ENCODE peak calls at places on chromosomes 5 and 9, in six cellular contexts. D is CD8-positive, alpha-beta T cell; K is PC-9; L is neural progenitor cell; O is sigmoid colon; V is mammary epithelial cell. C is an unnamed sample.

GRCh38 chr9:122347348-122348287 is 23.2 kb upstream of the PTGS1 start:
- DNase-seq in L (no peak), K (no peak), O (no peak), D (no peak), V (peak; percentile 50), C (no peak)

GRCh38 chr9:134566936-134567335 is 74.7 kb upstream of the COL5A1 start:
- DNase-seq in D (no peak), O (peak; percentile 17), V (no peak), K (no peak), L (no peak), C (no peak)

GRCh38 chr5:41312478-41313060 is 99.2 kb upstream of the C6 start:
- DNase-seq in K (no peak), D (no peak), L (no peak), O (no peak), V (no peak), C (no peak)

GRCh38 chr5:83924171-83924570 is 203.5 kb upstream of the HAPLN1 start:
- DNase-seq in K (no peak), V (no peak), L (no peak), O (no peak), D (no peak), C (no peak)

GRCh38 chr5:443239-444151 is 519 bp downstream of the EXOC3 start:
- DNase-seq in V (no peak), O (peak; percentile 66), L (no peak), D (peak; percentile 22), K (peak; percentile 52), C (no peak)

GRCh38 chr9:129346046-129346445 is 168.0 kb upstream of the IER5L start:
- DNase-seq in O (no peak), V (no peak), L (no peak), K (no peak), D (no peak), C (no peak)

GRCh38 chr5:133707629-133708028 is 95.3 kb upstream of the FSTL4 start:
- DNase-seq in K (no peak), O (peak; percentile 12), V (no peak), D (no peak), L (no peak), C (no peak)

GRCh38 chr5:64869419-64869818 is 100.7 kb downstream of the CWC27 start:
- DNase-seq in V (peak; percentile 57), K (no peak), L (peak; percentile 59), D (no peak), O (no peak), C (no peak)

GRCh38 chr9:122812736-122813135 is 12.8 kb downstream of the OR1K1 start:
- DNase-seq in L (no peak), D (no peak), V (no peak), O (no peak), K (no peak), C (no peak)

GRCh38 chr9:97761879-97762278 is 64.7 kb upstream of the XPA start:
- DNase-seq in V (no peak), D (no peak), K (no peak), O (no peak), L (no peak), C (no peak)

GRCh38 chr9:110115341-110115820 is 92.6 kb downstream of the C9orf152 start:
- DNase-seq in O (no peak), L (no peak), K (no peak), D (no peak), V (peak; percentile 14), C (no peak)

GRCh38 chr9:124284940-124285441 is 27.2 kb downstream of the NEK6 start:
- DNase-seq in V (no peak), L (no peak), K (no peak), D (no peak), O (peak; percentile 82), C (no peak)

GRCh38 chr9:28289732-28290131 is 716.5 kb upstream of the C9orf72 start:
- DNase-seq in O (no peak), K (no peak), V (no peak), D (no peak), L (no peak), C (no peak)

GRCh38 chr9:133931059-133931458 is 61.1 kb downstream of the VAV2 start:
- DNase-seq in O (no peak), L (no peak), D (no peak), V (no peak), K (no peak), C (no peak)

GRCh38 chr5:34053133-34053532 is 10.1 kb upstream of the C1QTNF3 start:
- DNase-seq in L (no peak), O (no peak), V (peak; percentile 91), D (no peak), K (no peak), C (no peak)

GRCh38 chr5:83472508-83473343 is 1.2 kb downstream of the VCAN start:
- DNase-seq in K (no peak), V (peak; percentile 27), L (peak; percentile 70), O (peak; percentile 83), D (no peak), C (no peak)

GRCh38 chr5:112923148-112923917 is 1.3 kb upstream of the REEP5 start:
- DNase-seq in L (no peak), V (no peak), D (peak; percentile 32), K (no peak), O (no peak), C (peak; percentile 59)

GRCh38 chr5:93107141-93107540 is 473.9 kb downstream of the NR2F1-AS1 start:
- DNase-seq in O (no peak), D (no peak), L (no peak), K (no peak), V (no peak), C (no peak)

GRCh38 chr9:21110708-21111576 is 30.7 kb downstream of the IFNW1 start:
- DNase-seq in D (no peak), K (peak; percentile 45), O (no peak), L (peak; percentile 79), V (peak; percentile 52), C (no peak)

GRCh38 chr9:79196606-79197005 is 375.2 kb upstream of the TLE4 start:
- DNase-seq in O (no peak), V (no peak), L (no peak), K (no peak), D (no peak), C (no peak)

GRCh38 chr5:959581-960531 is 48.7 kb upstream of the NKD2 start:
- DNase-seq in K (no peak), D (no peak), L (no peak), V (no peak), O (no peak), C (no peak)

GRCh38 chr5:108521841-108522506 is 140.1 kb upstream of the FBXL17 start:
- DNase-seq in L (peak; percentile 74), D (no peak), K (no peak), V (peak; percentile 48), O (no peak), C (peak; percentile 13)

DNA sequence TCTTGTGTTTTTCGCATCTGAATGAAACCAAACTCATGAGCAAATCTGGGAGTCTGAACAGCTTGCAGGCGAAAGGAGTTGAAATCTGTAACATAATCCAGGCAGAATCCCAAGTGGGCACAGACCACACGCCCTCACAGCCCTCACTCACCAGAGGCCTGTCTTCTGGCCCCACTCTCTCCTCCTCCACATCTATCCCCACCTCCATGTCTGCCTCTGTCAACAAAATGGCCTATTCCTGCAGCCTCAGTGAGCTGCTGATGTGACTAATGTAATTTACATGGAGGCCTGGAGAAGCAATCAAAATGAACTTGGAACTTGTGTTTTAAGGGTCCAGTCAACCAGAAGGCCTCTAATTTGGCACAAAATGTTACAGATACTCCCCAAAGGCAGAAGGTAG is 136.6 kb downstream of the GNA14 start:
- DNase-seq in D (no peak), K (no peak), O (no peak), V (no peak), L (no peak), C (no peak)
- H3K4me1 ChIP-seq in D (no peaks in the 10 kb centered on the region), K (no peaks in the 10 kb centered on the region), O (peaks cover 4% of the 10 kb centered on the region), V (no peaks in the 10 kb centered on the region), L (peaks cover 5% of the 10 kb centered on the region), C (no peaks in the 10 kb centered on the region)

DNA sequence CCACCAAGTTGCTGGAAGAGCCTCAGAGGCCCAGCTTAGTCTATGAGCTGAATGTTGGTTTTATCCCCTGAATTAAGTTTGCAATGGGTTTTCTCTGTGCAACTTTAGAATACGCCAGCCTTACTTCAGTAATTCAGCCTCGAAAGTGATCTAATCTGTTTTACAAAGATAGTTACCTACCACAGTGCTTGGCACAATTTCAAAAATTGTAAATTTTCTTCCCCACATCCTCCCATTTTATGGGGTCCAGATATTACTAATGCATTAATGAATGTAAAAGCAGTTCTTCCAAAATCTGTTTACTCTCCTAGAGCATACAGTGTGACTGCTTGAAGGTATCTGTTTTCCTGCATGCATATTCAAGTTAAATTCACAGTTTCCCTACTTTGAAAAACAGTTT is 172.6 kb downstream of the MAN2A1 start:
- DNase-seq in D (no peak), L (no peak), O (no peak), K (no peak), V (no peak), C (no peak)
- H3K4me1 ChIP-seq in D (peaks cover 57% of the 10 kb centered on the region), L (peaks cover 14% of the 10 kb centered on the region), O (peaks cover 19% of the 10 kb centered on the region), K (no peaks in the 10 kb centered on the region), V (no peaks in the 10 kb centered on the region), C (peaks cover 14% of the 10 kb centered on the region)

GRCh38 chr9:90953805-90954204 is 152.2 kb downstream of the SYK start:
- DNase-seq in K (no peak), V (no peak), L (no peak), O (no peak), D (no peak), C (no peak)
- H3K4me1 ChIP-seq in K (peaks cover 24% of the 10 kb centered on the region), V (no peaks in the 10 kb centered on the region), L (peaks cover 7% of the 10 kb centered on the region), O (no peaks in the 10 kb centered on the region), D (no peaks in the 10 kb centered on the region), C (no peaks in the 10 kb centered on the region)

GRCh38 chr9:127961166-127961490 is 19.7 kb downstream of the EEIG1 start:
- DNase-seq in D (no peak), O (no peak), L (no peak), K (no peak), V (no peak), C (no peak)
- H3K4me1 ChIP-seq in D (peaks cover 99% of the 10 kb centered on the region), O (peaks cover 72% of the 10 kb centered on the region), L (peaks cover 16% of the 10 kb centered on the region), K (peaks cover 82% of the 10 kb centered on the region), V (peaks cover 26% of the 10 kb centered on the region), C (peaks cover 100% of the 10 kb centered on the region)

GRCh38 chr5:77259479-77259878 is 49.0 kb downstream of the PDE8B start:
- DNase-seq in K (no peak), D (no peak), V (no peak), L (no peak), O (no peak), C (no peak)

GRCh38 chr5:77266291-77266690 is 55.8 kb downstream of the PDE8B start:
- DNase-seq in L (no peak), D (no peak), O (no peak), K (no peak), V (no peak), C (no peak)

GRCh38 chr5:77267496-77267895 is 57.0 kb downstream of the PDE8B start:
- DNase-seq in V (no peak), L (no peak), O (no peak), K (no peak), D (no peak), C (no peak)

GRCh38 chr5:77258652-77259051 is 48.2 kb downstream of the PDE8B start:
- DNase-seq in K (no peak), D (no peak), L (peak; percentile 38), O (no peak), V (no peak), C (no peak)

DNA sequence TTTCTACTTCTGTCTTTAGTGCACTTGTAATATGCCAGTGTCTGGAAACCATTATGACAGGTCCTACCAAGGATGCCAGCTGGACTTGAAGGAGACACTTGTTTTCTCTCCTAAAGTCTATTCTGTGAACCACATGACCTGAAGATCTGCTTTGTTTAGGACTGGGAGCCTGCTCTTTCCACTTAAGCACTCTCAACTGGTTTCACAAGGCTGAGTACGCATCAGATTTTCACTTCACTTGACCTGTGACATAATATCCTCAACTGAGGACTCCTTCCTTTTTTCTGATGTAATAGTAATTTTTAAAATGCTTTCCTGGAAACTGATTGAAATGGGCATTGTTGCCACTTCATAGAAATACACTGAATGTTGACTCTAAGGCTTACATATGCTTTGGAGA is 52.2 kb downstream of the PDE8B start:
- DNase-seq in K (no peak), D (no peak), L (no peak), V (no peak), O (no peak), C (no peak)
- H3K4me1 ChIP-seq in K (no peaks in the 10 kb centered on the region), D (no peaks in the 10 kb centered on the region), L (peaks cover 4% of the 10 kb centered on the region), V (no peaks in the 10 kb centered on the region), O (no peaks in the 10 kb centered on the region), C (no peaks in the 10 kb centered on the region)